ENCODE peak calls at places on chromosomes 16 and 17, in nine cellular contexts. Q, F, Z, J, R, U, S, A and K are unnamed samples.

GRCh38 chr16:48613061-48613957 is 3.3 kb upstream of the N4BP1 start:
- DNase-seq in Q (no peak), F (no peak), Z (no peak), J (peak; percentile 43), R (peak; percentile 57), U (peak; percentile 79), S (no peak), A (peak; percentile 25), K (peak; percentile 83)

GRCh38 chr17:48055531-48056245 is 7.5 kb downstream of the NFE2L1 start:
- DNase-seq in Q (no peak), F (peak; percentile 47), Z (no peak), J (no peak), R (no peak), U (no peak), S (no peak), A (no peak), K (no peak)

GRCh38 chr16:86398622-86399021 is 111.7 kb upstream of the FOXF1 start:
- DNase-seq in Q (no peak), F (peak; percentile 89), Z (no peak), J (no peak), R (no peak), U (no peak), S (no peak), A (no peak), K (no peak)

GRCh38 chr16:56691885-56692284 is 9.6 kb downstream of the MT1X start:
- DNase-seq in Q (no peak), F (peak; percentile 39), Z (no peak), J (peak; percentile 46), R (no peak), U (no peak), S (peak; percentile 77), A (no peak), K (no peak)

GRCh38 chr16:31202402-31203385 is at the start of gene PYCARD:
- DNase-seq in Q (no peak), F (peak; percentile 43), Z (peak; percentile 62), J (peak; percentile 82), R (peak; percentile 68), U (peak; percentile 37), S (peak; percentile 90), A (peak; percentile 45), K (no peak)

GRCh38 chr16:15757630-15758251 is 99.1 kb downstream of the MYH11 start:
- DNase-seq in Q (no peak), F (no peak), Z (no peak), J (no peak), R (no peak), U (no peak), S (no peak), A (no peak), K (peak; percentile 55)

GRCh38 chr16:68094614-68094934 is 9.4 kb downstream of the NFATC3 start:
- DNase-seq in Q (no peak), F (no peak), Z (no peak), J (no peak), R (no peak), U (no peak), S (no peak), A (no peak), K (no peak)

GRCh38 chr16:87288753-87289362 is 28.3 kb downstream of the C16orf95 start:
- DNase-seq in Q (peak; percentile 69), F (peak; percentile 79), Z (no peak), J (no peak), R (no peak), U (no peak), S (no peak), A (no peak), K (no peak)

GRCh38 chr17:65564793-65565192 is 3.3 kb upstream of the AXIN2 start:
- DNase-seq in Q (no peak), F (peak; percentile 42), Z (no peak), J (no peak), R (no peak), U (no peak), S (no peak), A (peak; percentile 55), K (no peak)

GRCh38 chr16:22126037-22126558 is 33.8 kb downstream of the VWA3A start:
- DNase-seq in Q (no peak), F (no peak), Z (no peak), J (no peak), R (no peak), U (no peak), S (no peak), A (no peak), K (no peak)

GRCh38 chr16:10226672-10227306 is 44.6 kb upstream of the GRIN2A start:
- DNase-seq in Q (no peak), F (no peak), Z (no peak), J (no peak), R (no peak), U (no peak), S (no peak), A (no peak), K (no peak)

GRCh38 chr16:10225653-10226052 is 43.4 kb upstream of the GRIN2A start:
- DNase-seq in Q (no peak), F (no peak), Z (no peak), J (no peak), R (no peak), U (no peak), S (no peak), A (no peak), K (no peak)

GRCh38 chr16:10231563-10231962 is 49.3 kb upstream of the GRIN2A start:
- DNase-seq in Q (no peak), F (no peak), Z (no peak), J (no peak), R (no peak), U (no peak), S (no peak), A (no peak), K (no peak)

GRCh38 chr16:10232757-10233156 is 50.5 kb upstream of the GRIN2A start:
- DNase-seq in Q (no peak), F (no peak), Z (no peak), J (no peak), R (no peak), U (no peak), S (no peak), A (no peak), K (no peak)

DNA sequence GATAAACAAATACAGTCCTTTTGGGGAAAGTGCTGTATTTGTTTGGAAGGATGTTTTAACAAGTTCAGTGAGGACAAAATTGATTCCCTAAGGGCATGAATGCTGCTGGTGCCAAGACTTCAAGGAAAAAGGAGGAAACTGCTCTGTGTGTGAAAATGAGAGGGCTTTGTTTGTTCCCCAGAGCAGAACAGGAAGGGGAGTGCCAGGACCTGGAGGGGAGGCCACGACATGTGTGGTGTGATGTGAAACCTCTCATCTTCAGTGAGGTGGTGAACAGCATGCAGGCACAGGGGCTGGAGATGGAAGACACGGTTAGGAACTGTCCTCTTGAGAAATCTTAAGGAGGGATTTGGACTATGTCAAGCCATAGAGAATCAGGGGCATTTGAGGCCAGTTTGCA is 46.6 kb upstream of the GRIN2A start:
- DNase-seq in Q (no peak), F (no peak), Z (no peak), J (no peak), R (no peak), U (no peak), S (no peak), A (no peak), K (no peak)
- H3K27ac ChIP-seq in Q (no peak overlapping the region), F (no peak overlapping the region), Z (no peak overlapping the region), J (no peak overlapping the region), R (no peak overlapping the region), U (no peak overlapping the region), S (no peak overlapping the region), A (no peak overlapping the region), K (no peak overlapping the region)

GRCh38 chr16:10182186-10182683 is at the start of gene GRIN2A:
- DNase-seq in Q (no peak), F (no peak), Z (no peak), J (no peak), R (no peak), U (no peak), S (no peak), A (no peak), K (no peak)
- H3K4me3 ChIP-seq in Q (no peak within 1 kb of the TSS), F (no peak within 1 kb of the TSS), Z (peak within 1 kb of the TSS; percentile 14), J (peak within 1 kb of the TSS; percentile 36), R (peak within 1 kb of the TSS; percentile 31), U (no peak within 1 kb of the TSS), S (peak within 1 kb of the TSS; percentile 21), A (peak within 1 kb of the TSS; percentile 41), K (no peak within 1 kb of the TSS)

GRCh38 chr17:13596241-13596941 is 5.3 kb downstream of the HS3ST3A1 start:
- DNase-seq in Q (no peak), F (no peak), Z (no peak), J (no peak), R (no peak), U (no peak), S (no peak), A (no peak), K (no peak)

GRCh38 chr17:13593021-13593751 is 8.5 kb downstream of the HS3ST3A1 start:
- DNase-seq in Q (no peak), F (peak; percentile 22), Z (no peak), J (no peak), R (no peak), U (no peak), S (no peak), A (no peak), K (no peak)

GRCh38 chr17:13594310-13594709 is 7.4 kb downstream of the HS3ST3A1 start:
- DNase-seq in Q (no peak), F (peak; percentile 14), Z (no peak), J (no peak), R (no peak), U (no peak), S (no peak), A (no peak), K (no peak)

GRCh38 chr17:13593757-13594156 is 8.0 kb downstream of the HS3ST3A1 start:
- DNase-seq in Q (peak; percentile 62), F (peak; percentile 74), Z (no peak), J (no peak), R (no peak), U (no peak), S (no peak), A (no peak), K (no peak)

DNA sequence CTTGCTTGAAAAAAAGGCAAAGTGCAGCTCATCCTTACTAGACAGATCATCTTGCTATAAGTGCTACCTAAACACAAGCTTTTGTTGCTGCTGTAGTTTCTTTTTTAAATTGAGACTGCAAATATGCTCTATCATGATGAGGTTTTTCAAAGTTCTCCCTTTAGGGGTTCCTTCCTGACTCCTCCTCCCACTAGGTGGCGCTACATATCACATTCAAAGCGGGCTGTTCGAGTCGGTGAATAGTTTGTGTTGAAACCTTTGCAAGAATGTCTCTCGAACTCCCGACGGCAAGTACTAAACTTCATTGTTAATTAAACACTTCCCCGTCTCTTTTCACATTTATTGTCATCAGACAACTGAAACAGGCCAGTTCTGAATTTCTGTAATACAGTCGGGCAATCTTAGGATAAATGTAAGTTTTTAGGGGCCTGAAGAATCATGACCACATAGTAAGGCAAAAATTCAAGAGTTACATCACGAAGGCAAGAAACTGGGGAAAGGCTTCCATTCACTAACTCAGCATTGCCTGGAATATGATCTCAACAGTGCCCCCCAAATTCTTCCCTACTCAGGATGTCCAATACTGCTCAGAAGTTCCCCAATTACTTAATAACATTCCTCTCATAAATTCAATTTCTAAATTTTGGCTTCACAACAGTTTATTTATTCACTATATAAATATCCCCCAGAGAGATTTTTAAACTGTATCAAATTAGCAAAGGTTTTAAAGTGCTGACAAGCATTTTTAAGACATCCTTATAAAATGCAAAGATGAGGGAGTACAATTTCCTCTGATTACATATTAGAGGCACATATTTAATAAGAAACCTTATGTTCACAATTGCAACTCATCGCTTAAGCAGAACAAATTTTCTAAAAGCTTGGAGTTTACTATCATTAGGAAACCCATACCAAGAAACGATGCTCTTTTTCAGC is 6.7 kb downstream of the HS3ST3A1 start:
- DNase-seq in Q (peak; percentile 83), F (peak; percentile 86), Z (peak; percentile 62), J (peak; percentile 73), R (peak; percentile 81), U (peak; percentile 84), S (no peak), A (peak; percentile 74), K (peak; percentile 87)
- H3K27ac ChIP-seq in Q (peak overlapping the region; percentile 66), F (peak overlapping the region; percentile 58), Z (no peak overlapping the region), J (no peak overlapping the region), R (no peak overlapping the region), U (no peak overlapping the region), S (no peak overlapping the region), A (no peak overlapping the region), K (no peak overlapping the region)

GRCh38 chr17:8698142-8699050 is 46.2 kb downstream of the CCDC42 start:
- DNase-seq in Q (peak; percentile 69), F (peak; percentile 84), Z (peak; percentile 86), J (peak; percentile 15), R (no peak), U (no peak), S (no peak), A (no peak), K (no peak)
- H3K4me3 ChIP-seq in Q (no peak overlapping the region), F (peak overlapping the region; percentile 16), Z (no peak overlapping the region), J (peak overlapping the region; percentile 24), R (no peak overlapping the region), U (no peak overlapping the region), S (no peak overlapping the region), A (peak overlapping the region; percentile 19), K (no peak overlapping the region)